ENCODE peak calls at places on chromosomes 16 and 17, in five cellular contexts. S is GM13977, A is hepatic stellate cell, D is gastrocnemius medialis, N is tibial artery. H is an unnamed sample.

GRCh38 chr17:61366076-61366714 is 33.4 kb upstream of the TBX2 start:
- DNase-seq in S (no peak), A (no peak), D (no peak), N (no peak), H (no peak)

GRCh38 chr16:19502395-19503131 is 19.3 kb downstream of the GDE1 start:
- DNase-seq in S (peak), A (peak), D (no peak), N (peak), H (peak)

GRCh38 chr16:49350265-49351103 is 23.1 kb upstream of the C16orf78 start:
- DNase-seq in S (peak), A (peak), D (peak), N (peak), H (peak)

GRCh38 chr16:89295071-89295900 is 77.8 kb downstream of the ZNF778 start:
- DNase-seq in S (no peak), A (no peak), D (no peak), N (no peak), H (no peak)

GRCh38 chr16:58508671-58509251 is 6.6 kb upstream of the SETD6 start:
- DNase-seq in S (no peak), A (no peak), D (no peak), N (no peak), H (no peak)

GRCh38 chr17:82085931-82086764 is 11.9 kb downstream of the FASN start:
- DNase-seq in S (no peak), A (no peak), D (no peak), N (no peak), H (no peak)

GRCh38 chr17:73422121-73422520 is 110.3 kb upstream of the CDC42EP4 start:
- DNase-seq in S (no peak), A (no peak), D (no peak), N (no peak), H (no peak)

GRCh38 chr16:21088646-21089538 is 61.8 kb downstream of the DNAH3 start:
- DNase-seq in S (no peak), A (no peak), D (no peak), N (no peak), H (no peak)

GRCh38 chr17:13702266-13702665 is 100.5 kb upstream of the HS3ST3A1 start:
- DNase-seq in S (no peak), A (no peak), D (no peak), N (no peak), H (no peak)

GRCh38 chr17:61736438-61736837 is 126.9 kb downstream of the BRIP1 start:
- DNase-seq in S (no peak), A (no peak), D (no peak), N (no peak), H (no peak)

GRCh38 chr17:45851464-45851863 is 6.8 kb downstream of the SPPL2C start:
- DNase-seq in S (no peak), A (no peak), D (no peak), N (no peak), H (no peak)

GRCh38 chr16:86512860-86513470 is 2.6 kb downstream of the FOXF1 start:
- DNase-seq in S (no peak), A (peak), D (no peak), N (no peak), H (no peak)

GRCh38 chr17:52147872-52148271 is 10.6 kb downstream of the CA10 start:
- DNase-seq in S (no peak), A (no peak), D (no peak), N (no peak), H (no peak)

GRCh38 chr16:56282455-56282854 is 91.2 kb downstream of the GNAO1 start:
- DNase-seq in S (no peak), A (no peak), D (no peak), N (no peak), H (no peak)

GRCh38 chr17:69406906-69407305 is 7.6 kb upstream of the MAP2K6 start:
- DNase-seq in S (no peak), A (no peak), D (no peak), N (no peak), H (no peak)

GRCh38 chr17:38454528-38454927 is 26.3 kb downstream of the ARHGAP23 start:
- DNase-seq in S (no peak), A (peak), D (peak), N (peak), H (no peak)

GRCh38 chr16:72990003-72990521 is 57.9 kb downstream of the ZFHX3 start:
- DNase-seq in S (peak), A (peak), D (peak), N (peak), H (no peak)

GRCh38 chr17:64020068-64020766 is at the start of gene ICAM2:
- DNase-seq in S (peak), A (no peak), D (peak), N (peak), H (peak)

GRCh38 chr17:37713624-37714023 is 31.2 kb downstream of the HNF1B start:
- DNase-seq in S (no peak), A (no peak), D (no peak), N (no peak), H (no peak)

GRCh38 chr17:49959183-49959935 is 9.6 kb upstream of the DLX4 start:
- DNase-seq in S (no peak), A (no peak), D (no peak), N (no peak), H (no peak)

GRCh38 chr17:44536090-44536960 is 21.0 kb upstream of the FZD2 start:
- DNase-seq in S (no peak), A (no peak), D (no peak), N (no peak), H (no peak)

GRCh38 chr17:27559996-27560481 is 70.9 kb upstream of the LGALS9 start:
- DNase-seq in S (no peak), A (peak), D (no peak), N (peak), H (no peak)

GRCh38 chr16:23367988-23368387 is 65.9 kb downstream of the SCNN1B start:
- DNase-seq in S (no peak), A (no peak), D (no peak), N (no peak), H (no peak)

GRCh38 chr16:4136229-4136813 is 20.1 kb upstream of the ADCY9 start:
- DNase-seq in S (no peak), A (no peak), D (no peak), N (no peak), H (no peak)

GRCh38 chr16:31129568-31130335 is 5.8 kb downstream of the PRSS8 start:
- DNase-seq in S (no peak), A (no peak), D (no peak), N (no peak), H (no peak)

GRCh38 chr17:76051071-76051467 is 21.2 kb downstream of the SRP68 start:
- DNase-seq in S (no peak), A (no peak), D (no peak), N (no peak), H (no peak)

GRCh38 chr17:75404739-75405364 is 626 bp downstream of the GRB2 start:
- DNase-seq in S (no peak), A (peak), D (no peak), N (no peak), H (peak)

GRCh38 chr16:81964808-81965207 is 46.5 kb downstream of the SDR42E1 start:
- DNase-seq in S (no peak), A (no peak), D (no peak), N (no peak), H (no peak)

GRCh38 chr16:2147981-2148671 is at the start of gene RAB26:
- DNase-seq in S (peak), A (peak), D (peak), N (peak), H (peak)

GRCh38 chr16:71250461-71251232 is 20.1 kb upstream of the HYDIN start:
- DNase-seq in S (no peak), A (no peak), D (no peak), N (no peak), H (no peak)

GRCh38 chr16:14501331-14502255 is 128.5 kb downstream of the PARN start:
- DNase-seq in S (no peak), A (peak), D (peak), N (peak), H (no peak)

GRCh38 chr17:69314246-69315030 is 12.5 kb downstream of the ABCA5 start:
- DNase-seq in S (no peak), A (no peak), D (no peak), N (no peak), H (no peak)

GRCh38 chr17:43070257-43070656 is 45.2 kb downstream of the RND2 start:
- DNase-seq in S (no peak), A (no peak), D (no peak), N (no peak), H (no peak)